ENCODE peak calls at places on chromosomes 5 and 9, in four cellular contexts. One of them, this sample, is unnamed.

GRCh38 chr9:94156549-94157407 is 72.5 kb downstream of the PTPDC1 start:
- DNase-seq in mesendoderm: no peak
- DNase-seq in neuronal stem cell: no peak
- DNase-seq in IMR-90: peak
- DNase-seq in this sample: no peak

GRCh38 chr5:38466444-38467189 is 89.8 kb downstream of the LIFR start:
- DNase-seq in mesendoderm: no peak
- DNase-seq in neuronal stem cell: no peak
- DNase-seq in IMR-90: no peak
- DNase-seq in this sample: no peak

GRCh38 chr9:33162721-33163311 is 4.3 kb downstream of the B4GALT1 start:
- DNase-seq in IMR-90: peak
- DNase-seq in mesendoderm: no peak
- DNase-seq in neuronal stem cell: no peak
- DNase-seq in this sample: peak

GRCh38 chr5:158117467-158118165 is 258.7 kb upstream of the CLINT1 start:
- DNase-seq in neuronal stem cell: no peak
- DNase-seq in IMR-90: no peak
- DNase-seq in mesendoderm: no peak
- DNase-seq in this sample: no peak

GRCh38 chr5:177089825-177090641 is 3.3 kb downstream of the FGFR4 start:
- DNase-seq in IMR-90: no peak
- DNase-seq in mesendoderm: no peak
- DNase-seq in neuronal stem cell: no peak
- DNase-seq in this sample: no peak

GRCh38 chr9:133189826-133190225 is 19.2 kb downstream of the OBP2B start:
- DNase-seq in IMR-90: no peak
- DNase-seq in neuronal stem cell: no peak
- DNase-seq in mesendoderm: no peak
- DNase-seq in this sample: no peak

GRCh38 chr5:76479973-76480667 is 77.0 kb downstream of the IQGAP2 start:
- DNase-seq in mesendoderm: no peak
- DNase-seq in neuronal stem cell: no peak
- DNase-seq in IMR-90: no peak
- DNase-seq in this sample: no peak

GRCh38 chr5:12023614-12024241 is 119.5 kb upstream of the CTNND2 start:
- DNase-seq in IMR-90: peak
- DNase-seq in neuronal stem cell: peak
- DNase-seq in mesendoderm: peak
- DNase-seq in this sample: peak

GRCh38 chr5:430214-430925 is 12.6 kb upstream of the EXOC3 start:
- DNase-seq in mesendoderm: no peak
- DNase-seq in neuronal stem cell: no peak
- DNase-seq in IMR-90: no peak
- DNase-seq in this sample: no peak

DNA sequence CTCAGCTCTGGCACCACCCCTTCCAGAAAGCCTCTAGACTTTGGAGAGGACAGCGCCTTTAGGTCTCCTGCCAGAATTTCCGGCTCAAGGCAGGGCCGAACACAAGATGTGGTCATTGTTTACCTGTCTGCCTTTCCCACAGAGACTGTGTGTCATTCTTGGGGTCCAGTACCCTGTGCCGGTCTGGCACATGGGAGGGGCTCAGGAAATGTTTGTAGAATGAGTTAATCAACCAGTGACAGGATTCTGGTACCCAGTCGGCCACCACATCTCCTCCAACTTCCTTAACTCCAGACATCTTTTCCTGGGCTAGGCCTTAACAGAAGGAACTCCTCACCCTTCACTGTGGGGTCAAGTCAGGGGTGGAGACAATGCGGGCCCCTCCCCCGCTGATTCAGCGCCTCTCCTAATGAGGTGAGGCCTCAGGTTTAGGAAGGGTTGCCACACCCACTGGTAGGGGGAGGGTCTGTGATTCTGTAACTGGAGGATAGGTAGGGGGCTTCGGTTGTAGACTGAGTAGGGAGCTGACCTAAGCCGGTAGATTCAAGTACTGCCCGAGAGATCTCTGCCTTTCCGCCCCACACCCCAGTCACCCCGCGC is 29.3 kb downstream of the PCDH1 start:
- DNase-seq in neuronal stem cell: no peak
- DNase-seq in mesendoderm: peak
- DNase-seq in IMR-90: peak
- DNase-seq in this sample: peak
- H2AK5ac ChIP-seq in neuronal stem cell: peak
- H2AK5ac ChIP-seq in mesendoderm: peak
- H2AK5ac ChIP-seq in IMR-90: peak
- H2AK5ac ChIP-seq in this sample: peak

GRCh38 chr5:180860887-180861822 is at the start of gene ZFP62:
- DNase-seq in neuronal stem cell: peak
- DNase-seq in IMR-90: peak
- DNase-seq in mesendoderm: peak
- DNase-seq in this sample: peak
- H3K18ac ChIP-seq in neuronal stem cell: peak
- H3K18ac ChIP-seq in IMR-90: peak
- H3K18ac ChIP-seq in mesendoderm: peak
- H3K18ac ChIP-seq in this sample: peak

DNA sequence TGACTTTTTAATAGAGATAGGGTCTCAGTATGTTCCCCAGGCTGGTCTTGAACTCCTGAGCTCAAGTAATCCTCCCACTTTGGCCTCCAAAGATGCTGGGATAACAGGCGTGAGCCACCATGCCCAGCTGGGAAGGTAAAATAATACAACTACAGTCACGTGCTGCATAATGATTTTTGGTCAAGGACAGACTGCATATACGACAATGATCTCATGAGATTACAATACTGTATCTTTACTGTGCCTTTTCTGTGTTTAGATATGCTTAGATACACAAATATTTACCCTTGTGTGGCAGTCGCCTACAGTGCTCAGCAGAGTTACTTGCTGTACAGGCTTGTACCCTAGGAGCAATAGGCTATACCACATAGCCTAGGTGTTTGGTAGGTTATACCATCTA is 14.2 kb upstream of the IRF1 start:
- DNase-seq in mesendoderm: no peak
- DNase-seq in neuronal stem cell: no peak
- DNase-seq in IMR-90: no peak
- DNase-seq in this sample: no peak
- H2AK5ac ChIP-seq in mesendoderm: no peak
- H2AK5ac ChIP-seq in neuronal stem cell: no peak
- H2AK5ac ChIP-seq in IMR-90: peak
- H2AK5ac ChIP-seq in this sample: no peak

GRCh38 chr5:56569051-56569450 is 246.3 kb upstream of the MAP3K1 start:
- DNase-seq in neuronal stem cell: no peak
- DNase-seq in mesendoderm: no peak
- DNase-seq in IMR-90: no peak
- DNase-seq in this sample: no peak
- H3K18ac ChIP-seq in neuronal stem cell: no peak
- H3K18ac ChIP-seq in mesendoderm: no peak
- H3K18ac ChIP-seq in IMR-90: no peak
- H3K18ac ChIP-seq in this sample: no peak

DNA sequence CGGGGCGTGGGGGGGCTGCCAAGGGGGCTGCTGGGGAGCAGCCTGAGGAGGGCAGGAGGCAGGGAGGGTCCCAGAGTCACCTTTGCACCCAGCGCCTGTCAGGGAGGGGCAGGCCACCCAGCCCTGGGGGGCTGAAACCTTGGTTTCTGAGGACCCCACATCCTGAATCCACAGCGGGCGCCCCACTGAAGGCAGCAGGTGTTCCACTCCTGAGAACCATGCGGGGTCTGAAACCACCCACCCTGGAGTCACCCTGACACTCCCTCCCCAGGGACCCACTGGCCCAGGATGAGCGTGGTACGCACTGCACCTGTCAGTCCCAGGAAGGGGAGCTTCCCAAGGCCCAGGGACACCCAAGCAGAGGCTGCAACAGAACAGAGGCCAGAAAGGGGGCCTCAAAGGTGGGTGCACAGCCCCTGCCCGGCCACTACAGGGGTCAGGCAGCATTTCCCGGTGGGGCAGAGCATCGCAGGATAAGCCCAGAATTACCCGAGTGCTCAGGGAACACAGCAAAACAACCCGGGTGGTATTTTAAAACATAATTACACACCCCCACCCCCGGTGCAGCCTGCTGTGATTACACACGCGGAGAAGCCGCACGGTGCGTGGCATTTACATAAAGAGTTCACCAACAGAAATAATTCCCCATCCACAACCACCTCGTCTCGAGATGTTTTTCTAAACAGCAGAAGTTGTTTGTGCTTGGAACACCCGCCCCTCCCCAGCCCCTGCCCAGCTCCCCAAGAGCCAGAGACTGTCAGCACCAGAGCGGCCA is 57.3 kb upstream of the UBAC1 start:
- DNase-seq in mesendoderm: no peak
- DNase-seq in neuronal stem cell: no peak
- DNase-seq in IMR-90: no peak
- DNase-seq in this sample: no peak
- H2AK5ac ChIP-seq in mesendoderm: no peak
- H2AK5ac ChIP-seq in neuronal stem cell: peak
- H2AK5ac ChIP-seq in IMR-90: no peak
- H2AK5ac ChIP-seq in this sample: no peak